ENCODE peak calls at places on chromosome 6, in seven cellular contexts. G is GM23338, H is HCT116, T is GM23248, Z is neural progenitor cell, M is hepatocyte, V is PC-3. J is an unnamed sample.
A peak's percentile ranks its signal among the peaks of the same experiment; 100 is the strongest.

GRCh38 chr6:167279766-167280440 is 11.2 kb upstream of the UNC93A start:
- DNase-seq in H (no peak), V (no peak), M (no peak), T (no peak), G (no peak), Z (no peak), J (no peak)

GRCh38 chr6:36852481-36853147 is 13.4 kb upstream of the CPNE5 start:
- DNase-seq in G (no peak), M (peak; percentile 68), T (peak; percentile 92), Z (no peak), V (peak; percentile 20), H (no peak), J (no peak)

GRCh38 chr6:26103770-26104456 is 16.7 kb downstream of the HFE start:
- DNase-seq in V (peak; percentile 97), G (peak; percentile 91), Z (peak; percentile 87), T (peak; percentile 92), M (peak; percentile 86), H (peak; percentile 95), J (peak; percentile 69)

GRCh38 chr6:139433647-139434419 is 59.4 kb upstream of the CITED2 start:
- DNase-seq in H (no peak), V (peak; percentile 47), G (no peak), Z (no peak), T (peak; percentile 53), M (peak; percentile 24), J (no peak)

GRCh38 chr6:16128759-16129622 is at the start of gene MYLIP:
- DNase-seq in G (peak; percentile 97), H (peak; percentile 81), Z (peak; percentile 98), T (peak; percentile 92), V (peak; percentile 93), M (peak; percentile 99), J (peak; percentile 99)

GRCh38 chr6:30820196-30820595 is 64.1 kb upstream of the DDR1 start:
- DNase-seq in Z (no peak), T (peak; percentile 88), V (peak; percentile 95), G (no peak), M (peak; percentile 75), H (peak; percentile 73), J (no peak)

GRCh38 chr6:15534970-15535369 is 127.9 kb downstream of the DTNBP1 start:
- DNase-seq in V (no peak), Z (no peak), T (no peak), G (no peak), M (no peak), H (no peak), J (no peak)

GRCh38 chr6:80143312-80143960 is 37.0 kb downstream of the BCKDHB start:
- DNase-seq in T (peak; percentile 90), G (no peak), M (peak; percentile 46), Z (no peak), H (peak; percentile 67), V (peak; percentile 91), J (peak; percentile 3)

GRCh38 chr6:88349511-88349910 is 183.4 kb upstream of the CNR1 start:
- DNase-seq in T (peak; percentile 67), H (no peak), Z (no peak), V (peak; percentile 4), M (no peak), G (no peak), J (no peak)

GRCh38 chr6:130700397-130700796 is 126.8 kb upstream of the SMLR1 start:
- DNase-seq in V (no peak), M (no peak), T (no peak), Z (no peak), H (no peak), G (no peak), J (no peak)

GRCh38 chr6:130694617-130695016 is 132.6 kb upstream of the SMLR1 start:
- DNase-seq in Z (no peak), V (no peak), M (no peak), T (peak; percentile 43), H (no peak), G (no peak), J (no peak)

GRCh38 chr6:130693944-130694343 is 133.3 kb upstream of the SMLR1 start:
- DNase-seq in V (no peak), H (no peak), M (no peak), T (peak; percentile 8), Z (no peak), G (no peak), J (no peak)

GRCh38 chr6:130696806-130697205 is 130.4 kb upstream of the SMLR1 start:
- DNase-seq in V (peak; percentile 17), T (peak; percentile 66), Z (no peak), M (no peak), G (no peak), H (no peak), J (no peak)

GRCh38 chr6:130697661-130698535 is 129.3 kb upstream of the SMLR1 start:
- DNase-seq in T (peak; percentile 81), G (peak; percentile 79), M (peak; percentile 69), Z (peak; percentile 61), H (peak; percentile 49), V (peak; percentile 62), J (peak; percentile 10)
- TF ChIP-seq EZH2phosphoT487 in T (no peak), G (no peak), M (no peak), Z (no peak), H (no peak), V (no peak), J (no peak)

DNA sequence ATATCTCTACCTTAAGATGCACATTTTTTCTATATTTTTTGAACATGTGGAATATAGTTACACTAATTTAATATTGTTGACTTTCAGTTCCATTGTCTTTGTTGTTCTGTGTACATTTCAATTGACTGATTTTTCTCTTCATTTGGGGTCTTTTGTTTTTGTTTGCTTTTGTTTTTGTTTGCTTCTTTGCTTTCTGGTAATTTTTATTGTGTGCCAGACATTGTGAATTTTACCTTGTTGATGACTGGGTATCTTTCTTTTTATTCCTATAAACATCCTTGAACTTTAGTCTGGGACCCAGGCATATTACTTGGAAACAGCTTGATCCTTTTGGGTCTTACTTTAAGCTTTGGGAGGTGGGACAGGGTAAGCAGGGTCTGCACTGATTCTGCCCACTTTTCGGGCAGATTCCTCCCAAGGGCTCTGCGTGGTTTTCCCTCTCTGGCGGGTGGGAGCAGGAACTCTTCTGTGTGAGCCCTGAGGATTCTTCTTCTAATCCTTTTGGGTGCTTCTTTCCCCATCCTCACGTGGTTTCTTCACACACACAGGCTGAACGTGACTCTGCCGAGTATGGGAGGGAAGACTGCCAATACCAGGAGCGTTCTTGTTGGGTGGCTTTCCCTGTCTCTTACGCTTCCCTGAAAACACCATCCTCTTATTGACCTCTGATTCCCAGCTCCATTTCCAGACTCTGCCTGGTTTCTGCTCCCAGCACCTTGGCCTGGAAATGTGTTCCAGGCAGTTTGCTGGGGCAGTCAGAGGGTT is 200.5 kb downstream of the ARID1B start:
- DNase-seq in Z (no peak), G (no peak), T (peak; percentile 65), M (no peak), H (no peak), V (no peak), J (no peak)
- H3K27ac ChIP-seq in Z (no peak overlapping the region), G (peak overlapping the region; percentile 64), T (peak overlapping the region; percentile 9), M (peak overlapping the region; percentile 46), H (no peak overlapping the region), V (no peak overlapping the region), J (peak overlapping the region; percentile 74)

GRCh38 chr6:17395112-17395511 is 1.7 kb downstream of the CAP2 start:
- DNase-seq in G (no peak), T (no peak), M (no peak), H (no peak), V (peak; percentile 14), Z (no peak), J (no peak)
- H3K27me3 ChIP-seq in G (no peaks in the 10 kb centered on the region), T (no peaks in the 10 kb centered on the region), M (no peaks in the 10 kb centered on the region), H (no peaks in the 10 kb centered on the region), V (no peaks in the 10 kb centered on the region), Z (no peaks in the 10 kb centered on the region), J (no peaks in the 10 kb centered on the region)

GRCh38 chr6:19754686-19755085 is 82.5 kb upstream of the ID4 start:
- DNase-seq in G (no peak), V (no peak), Z (no peak), M (no peak), T (peak; percentile 32), H (no peak), J (no peak)

GRCh38 chr6:19753822-19754221 is 83.3 kb upstream of the ID4 start:
- DNase-seq in Z (no peak), M (no peak), G (no peak), T (no peak), V (no peak), H (no peak), J (no peak)

GRCh38 chr6:19757036-19757435 is 80.1 kb upstream of the ID4 start:
- DNase-seq in V (peak; percentile 69), G (peak; percentile 24), T (peak; percentile 69), M (no peak), H (no peak), Z (no peak), J (no peak)

GRCh38 chr6:19761114-19761513 is 76.1 kb upstream of the ID4 start:
- DNase-seq in M (no peak), G (no peak), H (no peak), Z (no peak), V (no peak), T (no peak), J (no peak)

GRCh38 chr6:19759117-19759880 is 77.9 kb upstream of the ID4 start:
- DNase-seq in G (no peak), Z (no peak), M (no peak), V (peak; percentile 94), T (peak; percentile 90), H (no peak), J (no peak)
- TF ChIP-seq EZH2phosphoT487 in G (no peak), Z (no peak), M (no peak), V (no peak), T (no peak), H (no peak), J (no peak)

J was measured in SK-N-SH.